ENCODE peak calls at places on chromosomes 7 and 10, in five cellular contexts. L, S, B, W and C are unnamed samples.

GRCh38 chr7:2440608-2441245 is 35.5 kb downstream of the GRIFIN start:
- DNase-seq in S (no peak), W (peak; percentile 30), L (no peak), B (no peak), C (no peak)

GRCh38 chr10:53840668-53841067 is 960.4 kb downstream of the PCDH15 start:
- DNase-seq in W (no peak), B (no peak), L (no peak), S (no peak), C (no peak)

GRCh38 chr10:125882596-125882995 is 1.5 kb upstream of the DHX32 start:
- DNase-seq in L (no peak), W (peak; percentile 67), S (no peak), B (no peak), C (no peak)

GRCh38 chr7:109579876-109580275 is 1010.2 kb downstream of the DNAJB9 start:
- DNase-seq in B (no peak), S (no peak), W (no peak), L (no peak), C (no peak)

GRCh38 chr7:70298780-70299446 is 700.6 kb downstream of the AUTS2 start:
- DNase-seq in L (no peak), S (no peak), B (no peak), W (no peak), C (no peak)

GRCh38 chr10:79308969-79309665 is 38.2 kb upstream of the PPIF start:
- DNase-seq in L (no peak), S (no peak), B (no peak), W (no peak), C (no peak)

GRCh38 chr7:113652501-113652900 is 266.3 kb downstream of the PPP1R3A start:
- DNase-seq in W (peak; percentile 35), B (no peak), S (no peak), L (no peak), C (no peak)

GRCh38 chr10:103712898-103713498 is 142.4 kb downstream of the SH3PXD2A start:
- DNase-seq in B (no peak), L (peak; percentile 90), S (peak; percentile 78), W (peak; percentile 85), C (peak; percentile 78)

GRCh38 chr7:129671276-129671675 is 59.8 kb downstream of the NRF1 start:
- DNase-seq in L (no peak), B (no peak), W (no peak), S (no peak), C (no peak)

GRCh38 chr7:115230882-115231508 is 309.1 kb downstream of the MDFIC start:
- DNase-seq in L (peak; percentile 1), W (peak; percentile 93), B (no peak), S (no peak), C (no peak)

GRCh38 chr7:74280985-74281384 is 8.2 kb upstream of the CLIP2 start:
- DNase-seq in B (no peak), L (peak; percentile 73), W (peak; percentile 65), S (no peak), C (no peak)

GRCh38 chr7:154927624-154928125 is 75.2 kb downstream of the PAXIP1 start:
- DNase-seq in B (peak; percentile 86), W (peak; percentile 97), S (peak; percentile 72), L (peak; percentile 94), C (peak; percentile 68)

GRCh38 chr7:95596183-95597135 is at the start of gene PDK4:
- DNase-seq in B (no peak), W (peak; percentile 88), S (peak; percentile 37), L (peak; percentile 99), C (no peak)

GRCh38 chr7:100353685-100354330 is 4.1 kb upstream of the PILRB start:
- DNase-seq in L (no peak), W (no peak), B (no peak), S (no peak), C (no peak)

GRCh38 chr10:79243211-79244067 is 103.8 kb upstream of the PPIF start:
- DNase-seq in S (peak; percentile 68), L (no peak), W (no peak), B (no peak), C (peak; percentile 87)

GRCh38 chr7:18806177-18806576 is 310.6 kb downstream of the HDAC9 start:
- DNase-seq in W (no peak), B (no peak), L (no peak), S (no peak), C (no peak)

GRCh38 chr7:96949766-96950165 is 55.6 kb upstream of the DLX6 start:
- DNase-seq in S (no peak), B (no peak), L (peak; percentile 1), W (no peak), C (no peak)

GRCh38 chr7:2164156-2164555 is 68.6 kb downstream of the MAD1L1 start:
- DNase-seq in W (no peak), B (no peak), L (no peak), S (no peak), C (no peak)

GRCh38 chr7:99468336-99468918 is 2.5 kb upstream of the ATP5MF start:
- DNase-seq in L (no peak), B (no peak), S (no peak), W (no peak), C (no peak)

GRCh38 chr7:100483101-100483727 is 513 bp upstream of the NYAP1 start:
- DNase-seq in S (peak; percentile 74), W (peak; percentile 36), B (no peak), L (peak; percentile 62), C (peak; percentile 95)

GRCh38 chr7:33678675-33679335 is 226.5 kb upstream of the BMPER start:
- DNase-seq in S (no peak), B (no peak), L (no peak), W (no peak), C (no peak)

GRCh38 chr7:128755816-128756476 is 16.8 kb downstream of the CALU start:
- DNase-seq in L (no peak), S (no peak), B (no peak), W (peak; percentile 91), C (no peak)

GRCh38 chr10:55820478-55820877 is 540.6 kb downstream of the ZWINT start:
- DNase-seq in S (no peak), L (no peak), B (no peak), W (no peak), C (no peak)

GRCh38 chr7:6175642-6176041 is 96.8 kb downstream of the CYTH3 start:
- DNase-seq in W (peak; percentile 70), B (no peak), L (peak; percentile 49), S (no peak), C (no peak)

GRCh38 chr10:1094112-1095057 is 38.2 kb downstream of the WDR37 start:
- DNase-seq in B (peak; percentile 27), S (no peak), W (no peak), L (no peak), C (peak; percentile 73)

GRCh38 chr7:49488573-49488972 is 284.9 kb upstream of the VWC2 start:
- DNase-seq in S (no peak), W (no peak), B (no peak), L (no peak), C (no peak)

GRCh38 chr7:158281441-158281840 is 306.2 kb downstream of the PTPRN2 start:
- DNase-seq in W (no peak), L (no peak), B (no peak), S (no peak), C (no peak)

GRCh38 chr10:22345301-22346086 is at the start of gene SPAG6:
- DNase-seq in S (peak; percentile 24), W (no peak), B (no peak), L (peak; percentile 37), C (peak; percentile 74)

GRCh38 chr10:102395677-102396197 is at the start of gene NFKB2:
- DNase-seq in S (no peak), B (no peak), W (peak; percentile 42), L (peak; percentile 77), C (peak; percentile 34)

GRCh38 chr7:26865094-26865388 is 651 bp upstream of the SKAP2 start:
- DNase-seq in B (no peak), L (peak; percentile 76), W (no peak), S (no peak), C (no peak)

GRCh38 chr7:127189885-127190284 is 62.9 kb downstream of the GRM8 start:
- DNase-seq in L (peak; percentile 11), B (no peak), S (no peak), W (no peak), C (no peak)

GRCh38 chr10:90398551-90398950 is 459.3 kb downstream of the HTR7 start:
- DNase-seq in B (no peak), S (no peak), W (peak; percentile 71), L (no peak), C (no peak)

DNA sequence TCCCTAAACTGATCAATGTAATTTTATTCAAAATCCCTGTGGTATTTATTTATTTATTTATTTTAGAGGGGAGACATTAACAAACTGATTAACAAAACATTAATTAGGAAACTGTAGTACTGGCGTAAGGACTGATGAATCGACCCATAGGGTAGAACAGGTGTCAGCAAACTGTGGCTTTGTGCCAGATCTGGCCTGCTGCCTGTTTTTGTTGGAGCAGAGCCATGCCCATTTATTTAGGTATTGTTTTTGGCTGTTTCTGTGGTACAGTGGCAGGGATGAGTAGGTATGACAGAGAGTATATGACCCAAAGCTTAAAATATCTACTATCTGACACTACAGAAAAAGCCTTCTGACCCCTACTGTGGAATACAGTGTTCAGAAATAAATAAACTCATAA is 332.5 kb upstream of the ETV1 start:
- DNase-seq in L (no peak), S (no peak), B (no peak), W (no peak), C (no peak)
- TF ChIP-seq CTCF in L (no peak), S (no peak), B (no peak), W (no peak), C (no peak)

GRCh38 chr10:77836299-77836820 is 90.2 kb downstream of the DLG5 start:
- DNase-seq in S (no peak), B (peak; percentile 84), L (peak; percentile 89), W (peak; percentile 28), C (peak; percentile 54)
- TF ChIP-seq CTCF in S (no peak), B (no peak), L (no peak), W (no peak), C (no peak)

GRCh38 chr10:71756441-71757191 is 16.7 kb downstream of the VSIR start:
- DNase-seq in S (no peak), L (no peak), W (no peak), B (no peak), C (no peak)

GRCh38 chr10:71753960-71754505 is 19.3 kb downstream of the VSIR start:
- DNase-seq in S (no peak), B (no peak), W (no peak), L (no peak), C (no peak)

GRCh38 chr10:71755179-71755879 is 18.0 kb downstream of the VSIR start:
- DNase-seq in W (no peak), S (no peak), B (no peak), L (no peak), C (no peak)

GRCh38 chr10:71754562-71754961 is 18.8 kb downstream of the VSIR start:
- DNase-seq in S (no peak), L (no peak), B (no peak), W (no peak), C (no peak)

DNA sequence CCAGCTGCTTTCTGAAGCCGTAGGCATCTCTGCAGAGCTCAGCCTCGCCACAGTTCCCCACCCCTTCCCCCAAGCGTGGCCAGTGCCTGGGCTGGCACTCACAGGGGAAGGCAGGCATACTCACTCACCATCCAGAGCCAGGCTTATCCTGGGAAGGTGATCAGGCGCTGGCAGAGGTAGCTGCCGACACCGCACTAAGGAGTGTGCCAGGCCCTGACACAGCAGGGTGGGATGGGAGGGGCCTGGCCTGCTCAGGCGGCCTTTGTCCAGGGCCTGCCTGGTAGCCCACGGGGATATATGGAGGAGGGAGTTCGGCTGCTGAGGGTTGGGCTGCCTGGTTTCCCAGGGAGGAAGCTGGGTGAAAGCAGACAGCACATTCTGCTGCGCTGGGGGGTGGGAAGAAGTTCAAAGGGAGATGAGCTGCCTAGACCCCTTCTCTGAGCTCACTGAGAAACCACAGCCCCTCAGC is 15.8 kb downstream of the VSIR start:
- DNase-seq in B (no peak), S (no peak), W (no peak), L (no peak), C (no peak)
- TF ChIP-seq CTCF in B (no peak), S (no peak), W (no peak), L (no peak), C (no peak)

GRCh38 chr10:16518822-16519221 is 2.9 kb downstream of the C1QL3 start:
- DNase-seq in S (no peak), B (no peak), L (no peak), W (peak; percentile 26), C (no peak)
- TF ChIP-seq CTCF in S (no peak), B (peak; percentile 15), L (no peak), W (peak; percentile 45), C (no peak)